ENCODE peak calls at places on chromosomes 11 and 22, in nine cellular contexts. N, C, Y, M, H, X, J, Q and P are unnamed samples.

GRCh38 chr22:31488346-31488883 is 1.2 kb downstream of the EIF4ENIF1 start:
- DNase-seq in Y (no peak), Q (no peak), X (no peak), J (no peak), C (no peak), N (no peak), M (no peak), H (no peak), P (no peak)

GRCh38 chr22:26348810-26349526 is 80.1 kb upstream of the ASPHD2 start:
- DNase-seq in Q (no peak), H (no peak), M (no peak), Y (no peak), C (no peak), J (no peak), N (no peak), X (no peak), P (no peak)

GRCh38 chr11:34960277-34960676 is 43.9 kb downstream of the PDHX start:
- DNase-seq in M (peak), Y (no peak), H (no peak), J (no peak), C (no peak), N (no peak), Q (no peak), X (no peak), P (no peak)

GRCh38 chr11:44617671-44618461 is 52.4 kb downstream of the CD82 start:
- DNase-seq in H (no peak), C (no peak), Q (no peak), N (no peak), X (no peak), Y (peak), J (no peak), M (no peak), P (no peak)

GRCh38 chr11:105538531-105538930 is 71.3 kb upstream of the GRIA4 start:
- DNase-seq in X (no peak), N (no peak), H (no peak), Q (no peak), Y (no peak), C (no peak), M (no peak), J (no peak), P (no peak)

GRCh38 chr11:46248270-46249102 is 29.0 kb upstream of the CREB3L1 start:
- DNase-seq in C (no peak), H (peak), Q (peak), J (peak), N (no peak), M (no peak), X (peak), Y (no peak), P (no peak)

GRCh38 chr11:2774173-2775082 is 74.6 kb upstream of the KCNQ1OT1 start:
- DNase-seq in N (peak), Q (no peak), C (peak), J (no peak), Y (no peak), H (no peak), X (no peak), M (no peak), P (no peak)

GRCh38 chr11:126416542-126417090 is 61.1 kb downstream of the ST3GAL4 start:
- DNase-seq in C (peak), M (peak), Y (peak), N (peak), J (peak), H (no peak), Q (no peak), X (peak), P (no peak)

GRCh38 chr11:61533039-61533375 is 24.5 kb downstream of the LRRC10B start:
- DNase-seq in Q (no peak), J (no peak), M (no peak), Y (no peak), H (no peak), C (no peak), X (no peak), N (no peak), P (no peak)

GRCh38 chr22:44100411-44100810 is 76.3 kb downstream of the PARVB start:
- DNase-seq in N (no peak), C (no peak), Q (no peak), M (no peak), X (no peak), H (no peak), J (no peak), Y (no peak), P (no peak)

GRCh38 chr22:19890502-19891349 is 36.1 kb upstream of the GNB1L start:
- DNase-seq in N (no peak), X (no peak), Q (no peak), C (no peak), Y (no peak), H (no peak), J (peak), M (peak), P (no peak)

GRCh38 chr11:10305964-10306918 is 1.4 kb downstream of the ADM start:
- DNase-seq in X (peak), M (peak), H (no peak), N (peak), Y (peak), C (no peak), J (peak), Q (no peak), P (peak)

GRCh38 chr11:107928767-107929507 is 689 bp downstream of the RAB39A start:
- DNase-seq in M (peak), X (peak), C (no peak), J (no peak), H (no peak), Y (peak), Q (no peak), N (no peak), P (peak)

GRCh38 chr11:108241370-108242037 is 18.6 kb downstream of the ATM start:
- DNase-seq in Q (no peak), X (no peak), H (no peak), M (no peak), J (no peak), N (no peak), C (no peak), Y (no peak), P (no peak)

GRCh38 chr22:17562906-17563870 is at the start of gene SLC25A18:
- DNase-seq in N (no peak), H (no peak), J (no peak), Y (peak), C (no peak), Q (peak), M (no peak), X (peak), P (no peak)
- TF ChIP-seq POLR2AphosphoS5 in N (peak), H (no peak), J (no peak), Y (peak), C (no peak), Q (no peak), M (no peak), X (peak), P (no peak)

GRCh38 chr22:46500201-46500600 is 37.2 kb downstream of the CELSR1 start:
- DNase-seq in X (peak), H (no peak), C (no peak), Q (no peak), Y (no peak), J (no peak), N (no peak), M (no peak), P (no peak)

GRCh38 chr22:46499798-46500174 is 37.6 kb downstream of the CELSR1 start:
- DNase-seq in X (no peak), J (no peak), N (no peak), C (no peak), H (no peak), Y (no peak), Q (no peak), M (no peak), P (no peak)

GRCh38 chr22:46502776-46503175 is 34.6 kb downstream of the CELSR1 start:
- DNase-seq in Q (no peak), N (no peak), X (no peak), M (peak), C (no peak), J (no peak), Y (no peak), H (no peak), P (no peak)

GRCh38 chr22:46502346-46502745 is 35.1 kb downstream of the CELSR1 start:
- DNase-seq in Y (no peak), Q (no peak), M (no peak), X (no peak), J (no peak), H (no peak), C (no peak), N (no peak), P (no peak)

GRCh38 chr22:46501701-46502100 is 35.7 kb downstream of the CELSR1 start:
- DNase-seq in X (no peak), C (no peak), N (no peak), Q (no peak), H (no peak), M (no peak), Y (no peak), J (peak), P (no peak)
- H3K27ac ChIP-seq in X (no peak), C (no peak), N (no peak), Q (no peak), H (peak), M (peak), Y (no peak), J (peak), P (no peak)

GRCh38 chr11:23585700-23586099 is 725.4 kb upstream of the CCDC179 start:
- DNase-seq in X (no peak), H (no peak), Q (no peak), C (no peak), J (no peak), M (no peak), N (no peak), Y (no peak), P (no peak)

GRCh38 chr11:23590909-23591308 is 730.6 kb upstream of the CCDC179 start:
- DNase-seq in J (no peak), Y (no peak), N (no peak), M (peak), X (no peak), C (no peak), H (no peak), Q (no peak), P (no peak)

DNA sequence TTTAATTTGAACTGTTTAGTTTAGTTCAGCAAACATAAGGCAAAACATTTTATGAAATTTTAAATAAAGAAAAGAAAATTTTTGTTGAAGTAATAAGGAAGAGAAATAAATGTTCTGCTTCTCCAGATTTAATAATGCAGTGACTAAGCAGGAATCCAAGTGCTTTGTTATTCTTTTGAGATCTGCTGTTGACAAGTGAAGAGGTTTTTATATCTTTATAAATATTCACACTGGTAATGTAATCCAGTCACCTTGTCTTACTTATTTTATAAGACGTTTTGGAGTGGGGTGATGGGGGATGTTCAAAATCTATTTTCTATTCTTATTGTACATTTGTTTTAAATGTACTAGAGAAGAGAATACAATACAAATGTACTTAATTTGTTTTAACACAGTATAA is 725.9 kb upstream of the CCDC179 start:
- DNase-seq in M (no peak), N (no peak), J (no peak), X (no peak), Q (no peak), Y (no peak), H (no peak), C (no peak), P (no peak)
- TF ChIP-seq POLR2AphosphoS5 in M (no peak), N (no peak), J (no peak), X (no peak), Q (no peak), Y (no peak), H (no peak), C (no peak), P (no peak)

DNA sequence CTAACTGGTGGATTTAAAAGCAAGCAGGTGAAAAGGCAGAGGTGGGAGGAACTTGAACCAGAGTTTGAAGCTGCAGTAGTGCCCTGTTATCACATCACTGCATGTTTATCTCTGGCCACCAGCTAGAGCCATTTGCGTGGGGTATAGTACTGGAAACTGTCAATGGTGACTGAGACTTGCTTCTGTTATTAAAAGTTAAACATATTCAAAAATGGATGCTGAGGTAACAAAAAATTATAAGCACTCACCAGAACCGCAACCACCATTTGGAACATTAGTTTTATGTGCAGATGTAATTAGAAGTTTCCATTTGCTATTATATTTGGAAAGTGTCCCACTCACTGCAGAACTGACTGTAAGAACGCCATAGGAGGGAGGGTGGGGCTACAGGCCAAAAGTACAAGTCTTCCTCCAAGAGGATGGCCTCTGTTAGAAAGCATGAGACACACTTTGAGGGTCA is 1.2 kb upstream of the CD59 start:
- DNase-seq in X (no peak), C (no peak), H (no peak), Y (no peak), N (no peak), J (peak), Q (peak), M (no peak), P (no peak)
- H3K27ac ChIP-seq in X (no peak), C (no peak), H (no peak), Y (no peak), N (peak), J (peak), Q (peak), M (peak), P (no peak)

DNA sequence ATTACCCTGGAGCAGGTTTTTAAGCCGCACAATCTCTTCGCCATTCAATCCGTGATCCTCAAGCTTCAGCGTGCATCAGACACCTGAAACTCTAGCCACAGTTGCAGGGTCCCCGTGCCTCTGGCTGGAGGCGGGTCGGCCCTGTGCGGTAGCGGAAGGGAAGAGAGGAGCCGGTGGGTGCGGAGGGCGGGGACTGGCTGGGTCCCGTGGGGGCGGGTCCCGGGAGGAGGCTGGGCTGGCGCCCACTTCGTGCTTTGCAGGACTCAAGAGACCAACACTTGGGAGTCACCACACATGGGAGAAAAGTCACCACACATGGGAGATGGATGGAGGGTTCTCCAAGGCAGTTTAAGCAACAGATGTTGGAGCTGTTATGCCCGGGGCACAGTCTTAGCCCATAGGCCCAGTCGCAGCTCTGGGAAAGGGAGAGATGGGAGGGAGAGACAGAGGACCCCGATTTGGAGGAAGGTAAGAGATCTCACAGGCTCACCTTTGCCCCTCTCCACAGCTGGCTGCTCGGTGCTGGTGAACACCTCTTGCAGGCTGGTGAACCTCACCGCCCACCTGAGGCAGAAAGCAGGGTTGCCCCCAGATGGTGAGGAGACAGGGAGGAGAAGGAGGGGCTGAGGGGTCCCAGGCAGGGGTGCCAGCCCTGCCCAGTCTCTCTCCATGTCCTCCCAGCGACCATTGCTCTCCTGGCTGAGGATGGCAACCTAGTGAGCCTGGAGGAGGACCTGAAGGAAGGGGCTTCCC is 965 bp downstream of the C22orf15 start:
- DNase-seq in N (no peak), M (peak), C (no peak), H (no peak), Q (peak), J (no peak), Y (no peak), X (peak), P (no peak)
- TF ChIP-seq POLR2AphosphoS5 in N (no peak), M (no peak), C (no peak), H (no peak), Q (peak), J (no peak), Y (no peak), X (peak), P (no peak)

GRCh38 chr11:17385926-17386325 is 2.5 kb downstream of the KCNJ11 start:
- DNase-seq in M (peak), X (no peak), N (no peak), C (no peak), J (no peak), Q (no peak), Y (no peak), H (no peak), P (no peak)
- H3K27ac ChIP-seq in M (no peak), X (no peak), N (peak), C (no peak), J (no peak), Q (no peak), Y (no peak), H (no peak), P (no peak)

GRCh38 chr22:37267128-37267587 is 15.2 kb upstream of the CYTH4 start:
- DNase-seq in Q (peak), M (peak), H (no peak), X (peak), C (no peak), J (peak), Y (peak), N (peak), P (peak)
- TF ChIP-seq POLR2AphosphoS5 in Q (no peak), M (no peak), H (no peak), X (no peak), C (no peak), J (no peak), Y (no peak), N (no peak), P (no peak)

GRCh38 chr11:87173185-87174039 is 135.7 kb downstream of the TMEM135 start:
- DNase-seq in Y (no peak), H (peak), M (no peak), N (no peak), J (peak), X (no peak), C (peak), Q (no peak), P (no peak)
- H3K27ac ChIP-seq in Y (no peak), H (peak), M (peak), N (no peak), J (peak), X (no peak), C (no peak), Q (no peak), P (no peak)